ENCODE peak calls at places on chromosomes 13 and 19, in four cellular contexts. H, B, C and F are unnamed samples.

GRCh38 chr13:47875206-47875605 is 125.9 kb downstream of the SUCLA2 start:
- DNase-seq in C (no peak), B (no peak), H (no peak), F (no peak)

GRCh38 chr19:456547-457110 is 4.2 kb downstream of the SHC2 start:
- DNase-seq in B (peak), C (no peak), H (no peak), F (no peak)

GRCh38 chr19:38401148-38401547 is 1.7 kb upstream of the FAM98C start:
- DNase-seq in B (no peak), C (peak), H (peak), F (no peak)

GRCh38 chr13:111864566-111864965 is 202.4 kb upstream of the SOX1 start:
- DNase-seq in H (no peak), C (no peak), B (no peak), F (no peak)

GRCh38 chr19:30158067-30158892 is 213.9 kb upstream of the ZNF536 start:
- DNase-seq in B (no peak), H (no peak), C (no peak), F (no peak)

GRCh38 chr13:51764184-51765141 is 39.5 kb downstream of the DHRS12 start:
- DNase-seq in H (no peak), C (peak), B (peak), F (no peak)

GRCh38 chr13:91714726-91715334 is 316.4 kb downstream of the GPC5 start:
- DNase-seq in H (no peak), B (no peak), C (no peak), F (no peak)

GRCh38 chr19:34317311-34317927 is 47.6 kb upstream of the GPI start:
- DNase-seq in B (peak), H (peak), C (peak), F (no peak)

GRCh38 chr13:30108913-30109237 is 198.5 kb downstream of the KATNAL1 start:
- DNase-seq in H (peak), C (no peak), B (peak), F (peak)

GRCh38 chr13:37701972-37702371 is 103.4 kb upstream of the POSTN start:
- DNase-seq in H (peak), B (no peak), C (peak), F (peak)

GRCh38 chr19:17409990-17410389 is 4.6 kb upstream of the BST2 start:
- DNase-seq in H (no peak), B (no peak), C (no peak), F (no peak)

GRCh38 chr13:66835040-66835628 is 395.0 kb downstream of the PCDH9 start:
- DNase-seq in B (peak), C (no peak), H (no peak), F (no peak)

GRCh38 chr13:110109910-110110309 is 197.0 kb downstream of the COL4A1 start:
- DNase-seq in C (peak), B (peak), H (peak), F (no peak)

GRCh38 chr19:15790096-15790495 is 2.6 kb downstream of the OR10H5 start:
- DNase-seq in H (no peak), B (no peak), C (no peak), F (no peak)

GRCh38 chr19:13794388-13794751 is 873 bp upstream of the ZSWIM4 start:
- DNase-seq in C (peak), H (peak), B (peak), F (peak)

GRCh38 chr13:34521166-34521565 is 420.9 kb upstream of the NBEA start:
- DNase-seq in H (no peak), B (no peak), C (no peak), F (no peak)

GRCh38 chr19:11486661-11487503 is 6.0 kb upstream of the ELAVL3 start:
- DNase-seq in B (no peak), C (no peak), H (no peak), F (no peak)

GRCh38 chr19:57560049-57560491 is 407 bp upstream of the ZNF550 start:
- DNase-seq in C (peak), H (peak), B (no peak), F (no peak)

GRCh38 chr13:45817833-45818232 is 33.7 kb downstream of the SIAH3 start:
- DNase-seq in H (no peak), C (no peak), B (no peak), F (no peak)

GRCh38 chr13:113862766-113863510 is 938 bp downstream of the GAS6 start:
- DNase-seq in H (no peak), B (peak), C (peak), F (no peak)
- H3K27ac ChIP-seq in H (peak), B (peak), C (peak), F (peak)

GRCh38 chr13:98307744-98308524 is 130.9 kb upstream of the RNF113B start:
- DNase-seq in C (no peak), H (no peak), B (no peak), F (no peak)

GRCh38 chr13:98308525-98308911 is 131.4 kb upstream of the RNF113B start:
- DNase-seq in B (no peak), C (no peak), H (no peak), F (no peak)

GRCh38 chr13:98311200-98311548 is 134.1 kb upstream of the RNF113B start:
- DNase-seq in H (no peak), C (no peak), B (no peak), F (no peak)

GRCh38 chr13:98310485-98311199 is 133.6 kb upstream of the RNF113B start:
- DNase-seq in B (no peak), C (no peak), H (no peak), F (no peak)

GRCh38 chr13:98309569-98310335 is 132.7 kb upstream of the RNF113B start:
- DNase-seq in B (no peak), H (no peak), C (no peak), F (no peak)
- H3K27ac ChIP-seq in B (no peak), H (no peak), C (no peak), F (no peak)

GRCh38 chr19:3358919-3359849 is 7.2 kb upstream of the NFIC start:
- DNase-seq in C (peak), B (peak), H (no peak), F (no peak)

GRCh38 chr19:3359850-3360493 is 6.4 kb upstream of the NFIC start:
- DNase-seq in C (peak), H (no peak), B (no peak), F (no peak)

GRCh38 chr19:3357731-3358391 is 8.5 kb upstream of the NFIC start:
- DNase-seq in C (peak), B (no peak), H (no peak), F (no peak)

GRCh38 chr19:3357362-3357730 is 9.0 kb upstream of the NFIC start:
- DNase-seq in C (no peak), H (no peak), B (no peak), F (no peak)

DNA sequence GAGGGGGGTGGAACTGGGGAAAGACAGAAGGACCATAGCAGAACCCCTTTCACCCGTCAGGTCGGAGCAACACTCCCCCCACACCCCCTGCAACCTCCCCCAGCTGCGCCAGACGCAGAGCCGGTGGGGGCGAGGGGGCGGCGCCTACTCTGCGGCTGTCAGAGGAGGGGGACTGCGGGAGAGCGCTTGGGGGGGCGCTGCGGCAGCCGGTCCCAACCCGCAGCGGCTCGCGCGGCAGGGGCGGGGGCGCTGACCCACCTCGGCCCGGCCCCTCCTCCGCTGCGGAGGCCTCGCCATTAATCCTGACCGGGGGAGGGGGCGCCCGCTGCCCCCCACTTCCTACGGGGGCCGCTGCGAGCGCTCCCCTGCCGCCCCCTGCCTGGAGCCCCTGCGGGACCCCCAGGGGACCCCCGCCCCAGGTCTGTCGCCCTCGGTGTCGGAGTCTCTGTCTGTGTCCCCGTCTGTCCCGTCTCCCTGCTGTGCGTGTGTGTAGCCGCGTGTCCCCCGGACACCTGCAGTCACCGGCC is 7.9 kb upstream of the NFIC start:
- DNase-seq in B (no peak), C (no peak), H (no peak), F (no peak)
- H3K27ac ChIP-seq in B (peak), C (no peak), H (no peak), F (no peak)

GRCh38 chr19:18500820-18501219 is 21.1 kb downstream of the ELL start:
- DNase-seq in H (no peak), C (no peak), B (no peak), F (no peak)

GRCh38 chr19:18502633-18503294 is 19.1 kb downstream of the ELL start:
- DNase-seq in C (no peak), B (peak), H (no peak), F (no peak)

GRCh38 chr19:18501351-18501750 is 20.5 kb downstream of the ELL start:
- DNase-seq in B (no peak), C (no peak), H (no peak), F (no peak)

GRCh38 chr19:18502236-18502632 is 19.6 kb downstream of the ELL start:
- DNase-seq in B (no peak), C (no peak), H (no peak), F (no peak)

DNA sequence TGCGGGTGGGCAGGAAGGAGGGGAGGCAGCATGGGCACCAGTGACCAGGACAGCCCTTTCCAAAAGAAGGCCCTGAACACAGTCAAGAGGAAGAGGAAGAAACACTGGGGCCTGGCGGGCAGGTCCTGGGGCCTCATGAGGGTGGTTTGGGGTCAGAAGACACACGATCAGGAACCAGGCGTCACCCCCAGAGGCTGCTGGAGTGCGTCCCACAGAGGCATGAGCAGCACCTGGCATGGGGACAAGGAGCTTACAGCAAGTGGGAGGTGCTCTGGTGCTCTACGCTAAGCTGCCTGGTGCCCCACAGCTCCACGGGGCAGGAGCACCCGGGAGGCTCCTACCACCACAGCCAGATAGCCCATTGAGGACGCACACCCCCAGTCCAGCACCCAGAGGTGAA is 20.0 kb downstream of the ELL start:
- DNase-seq in C (no peak), B (no peak), H (no peak), F (no peak)
- H3K27ac ChIP-seq in C (no peak), B (peak), H (no peak), F (no peak)

GRCh38 chr19:55387736-55388497 is 2.2 kb downstream of the RPL28 start:
- DNase-seq in C (no peak), H (no peak), B (no peak), F (no peak)
- H3K27ac ChIP-seq in C (peak), H (no peak), B (no peak), F (peak)

GRCh38 chr13:31880849-31881494 is 141.6 kb downstream of the RXFP2 start:
- DNase-seq in C (peak), H (no peak), B (no peak), F (no peak)
- H3K27ac ChIP-seq in C (no peak), H (no peak), B (no peak), F (no peak)

DNA sequence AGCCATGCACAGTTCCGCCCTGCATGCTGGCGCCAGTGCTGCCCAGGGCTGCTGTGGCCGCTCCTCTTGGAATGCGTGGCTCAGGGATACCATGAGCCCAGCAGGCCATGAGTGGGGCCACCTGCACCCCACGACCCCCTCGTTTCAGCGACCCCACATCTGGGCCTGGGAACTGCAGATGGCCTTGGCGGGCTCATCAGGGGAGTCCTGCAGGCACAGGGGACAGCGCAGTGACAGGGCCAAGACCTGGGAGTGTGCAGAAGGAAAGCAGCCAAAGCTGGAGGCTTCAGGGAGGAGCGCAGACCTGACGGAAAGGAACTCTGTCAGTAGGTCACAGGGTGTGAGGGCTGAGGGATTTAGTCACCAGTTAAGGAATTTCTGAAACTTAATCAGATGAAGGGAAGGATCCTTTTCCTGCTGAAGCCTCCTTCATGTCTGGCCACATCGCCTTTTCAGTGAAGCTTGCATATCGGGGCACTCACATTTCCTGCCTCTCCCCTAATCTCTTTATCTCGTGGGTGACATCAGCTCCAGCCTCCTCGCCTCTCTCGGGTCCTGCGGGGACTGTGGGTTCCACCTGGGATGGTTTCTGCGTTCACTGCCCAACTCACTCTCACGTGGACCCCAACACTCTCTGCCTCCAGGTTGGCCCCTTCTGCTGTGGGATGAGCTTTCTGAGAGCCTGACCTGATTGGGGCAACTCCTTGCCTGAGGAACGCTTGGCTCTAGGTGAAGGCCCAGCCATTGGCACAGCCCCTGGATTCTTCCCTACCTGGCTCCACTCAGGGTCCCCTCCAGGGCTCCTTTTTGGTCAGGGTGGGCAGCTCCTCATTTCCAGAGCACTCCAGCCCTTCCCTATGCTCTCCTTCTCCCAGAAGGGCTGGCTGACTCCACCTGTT is 123.5 kb downstream of the CRYL1 start:
- DNase-seq in B (no peak), H (peak), C (peak), F (peak)
- H3K27ac ChIP-seq in B (no peak), H (no peak), C (no peak), F (peak)